ENCODE peak calls at places on chromosomes 1 and 21, in ten cellular contexts. One of them, this sample, is unnamed.

GRCh38 chr1:53558916-53559315 is 99.7 kb downstream of the DMRTB1 start:
- DNase-seq in neural crest cell: no peak
- DNase-seq in left lung: no peak
- DNase-seq in astrocyte of the spinal cord: no peak
- DNase-seq in heart right ventricle: no peak
- DNase-seq in prostate gland: no peak
- DNase-seq in gastrocnemius medialis: no peak
- DNase-seq in fibroblast of lung: no peak
- DNase-seq in AG10803: no peak
- DNase-seq in CD8-positive, alpha-beta T cell: no peak
- DNase-seq in this sample: peak

GRCh38 chr1:244322791-244323521 is 128.8 kb downstream of the ADSS2 start:
- DNase-seq in AG10803: peak
- DNase-seq in heart right ventricle: no peak
- DNase-seq in neural crest cell: no peak
- DNase-seq in astrocyte of the spinal cord: peak
- DNase-seq in prostate gland: peak
- DNase-seq in left lung: peak
- DNase-seq in gastrocnemius medialis: peak
- DNase-seq in CD8-positive, alpha-beta T cell: peak
- DNase-seq in fibroblast of lung: peak
- DNase-seq in this sample: peak

GRCh38 chr1:36401602-36402517 is 4.2 kb upstream of the LSM10 start:
- DNase-seq in astrocyte of the spinal cord: no peak
- DNase-seq in fibroblast of lung: no peak
- DNase-seq in left lung: no peak
- DNase-seq in prostate gland: no peak
- DNase-seq in heart right ventricle: no peak
- DNase-seq in CD8-positive, alpha-beta T cell: no peak
- DNase-seq in gastrocnemius medialis: no peak
- DNase-seq in AG10803: no peak
- DNase-seq in neural crest cell: no peak
- DNase-seq in this sample: no peak

GRCh38 chr1:23148084-23148483 is 20.6 kb downstream of the LUZP1 start:
- DNase-seq in neural crest cell: no peak
- DNase-seq in prostate gland: no peak
- DNase-seq in astrocyte of the spinal cord: no peak
- DNase-seq in fibroblast of lung: no peak
- DNase-seq in gastrocnemius medialis: no peak
- DNase-seq in CD8-positive, alpha-beta T cell: no peak
- DNase-seq in heart right ventricle: no peak
- DNase-seq in AG10803: no peak
- DNase-seq in left lung: no peak
- DNase-seq in this sample: no peak

GRCh38 chr1:219278288-219278687 is 104.6 kb downstream of the LYPLAL1 start:
- DNase-seq in gastrocnemius medialis: no peak
- DNase-seq in CD8-positive, alpha-beta T cell: no peak
- DNase-seq in left lung: no peak
- DNase-seq in fibroblast of lung: no peak
- DNase-seq in prostate gland: no peak
- DNase-seq in AG10803: no peak
- DNase-seq in neural crest cell: no peak
- DNase-seq in astrocyte of the spinal cord: no peak
- DNase-seq in heart right ventricle: no peak
- DNase-seq in this sample: no peak

GRCh38 chr1:156601122-156601830 is at the start of gene GPATCH4:
- DNase-seq in gastrocnemius medialis: peak
- DNase-seq in CD8-positive, alpha-beta T cell: peak
- DNase-seq in heart right ventricle: peak
- DNase-seq in astrocyte of the spinal cord: peak
- DNase-seq in neural crest cell: peak
- DNase-seq in left lung: peak
- DNase-seq in fibroblast of lung: peak
- DNase-seq in prostate gland: peak
- DNase-seq in AG10803: peak
- DNase-seq in this sample: peak

GRCh38 chr1:63921357-63921756 is 147.5 kb downstream of the ROR1 start:
- DNase-seq in gastrocnemius medialis: no peak
- DNase-seq in fibroblast of lung: no peak
- DNase-seq in CD8-positive, alpha-beta T cell: no peak
- DNase-seq in AG10803: no peak
- DNase-seq in left lung: no peak
- DNase-seq in astrocyte of the spinal cord: no peak
- DNase-seq in prostate gland: no peak
- DNase-seq in heart right ventricle: no peak
- DNase-seq in neural crest cell: no peak
- DNase-seq in this sample: no peak

GRCh38 chr1:32331549-32331948 is 4.5 kb downstream of the MARCKSL1 start:
- DNase-seq in prostate gland: no peak
- DNase-seq in fibroblast of lung: no peak
- DNase-seq in AG10803: no peak
- DNase-seq in left lung: no peak
- DNase-seq in neural crest cell: no peak
- DNase-seq in CD8-positive, alpha-beta T cell: no peak
- DNase-seq in astrocyte of the spinal cord: no peak
- DNase-seq in gastrocnemius medialis: no peak
- DNase-seq in heart right ventricle: no peak
- DNase-seq in this sample: no peak

GRCh38 chr1:202966006-202966904 is 802 bp downstream of the CYB5R1 start:
- DNase-seq in CD8-positive, alpha-beta T cell: peak
- DNase-seq in AG10803: no peak
- DNase-seq in astrocyte of the spinal cord: peak
- DNase-seq in fibroblast of lung: no peak
- DNase-seq in gastrocnemius medialis: peak
- DNase-seq in prostate gland: peak
- DNase-seq in left lung: no peak
- DNase-seq in neural crest cell: no peak
- DNase-seq in heart right ventricle: no peak
- DNase-seq in this sample: no peak

GRCh38 chr1:43530483-43531452 is at the start of gene PTPRF:
- DNase-seq in heart right ventricle: peak
- DNase-seq in gastrocnemius medialis: no peak
- DNase-seq in neural crest cell: peak
- DNase-seq in prostate gland: peak
- DNase-seq in left lung: peak
- DNase-seq in fibroblast of lung: peak
- DNase-seq in AG10803: peak
- DNase-seq in astrocyte of the spinal cord: no peak
- DNase-seq in CD8-positive, alpha-beta T cell: peak
- DNase-seq in this sample: no peak

GRCh38 chr1:86068126-86068805 is 88.3 kb downstream of the COL24A1 start:
- DNase-seq in astrocyte of the spinal cord: peak
- DNase-seq in AG10803: peak
- DNase-seq in fibroblast of lung: peak
- DNase-seq in neural crest cell: no peak
- DNase-seq in gastrocnemius medialis: no peak
- DNase-seq in CD8-positive, alpha-beta T cell: no peak
- DNase-seq in left lung: no peak
- DNase-seq in heart right ventricle: no peak
- DNase-seq in prostate gland: no peak
- DNase-seq in this sample: no peak

GRCh38 chr1:48047116-48047515 is 49.9 kb upstream of the TRABD2B start:
- DNase-seq in astrocyte of the spinal cord: no peak
- DNase-seq in left lung: no peak
- DNase-seq in neural crest cell: no peak
- DNase-seq in heart right ventricle: no peak
- DNase-seq in AG10803: no peak
- DNase-seq in gastrocnemius medialis: no peak
- DNase-seq in fibroblast of lung: no peak
- DNase-seq in CD8-positive, alpha-beta T cell: no peak
- DNase-seq in prostate gland: no peak
- DNase-seq in this sample: no peak

DNA sequence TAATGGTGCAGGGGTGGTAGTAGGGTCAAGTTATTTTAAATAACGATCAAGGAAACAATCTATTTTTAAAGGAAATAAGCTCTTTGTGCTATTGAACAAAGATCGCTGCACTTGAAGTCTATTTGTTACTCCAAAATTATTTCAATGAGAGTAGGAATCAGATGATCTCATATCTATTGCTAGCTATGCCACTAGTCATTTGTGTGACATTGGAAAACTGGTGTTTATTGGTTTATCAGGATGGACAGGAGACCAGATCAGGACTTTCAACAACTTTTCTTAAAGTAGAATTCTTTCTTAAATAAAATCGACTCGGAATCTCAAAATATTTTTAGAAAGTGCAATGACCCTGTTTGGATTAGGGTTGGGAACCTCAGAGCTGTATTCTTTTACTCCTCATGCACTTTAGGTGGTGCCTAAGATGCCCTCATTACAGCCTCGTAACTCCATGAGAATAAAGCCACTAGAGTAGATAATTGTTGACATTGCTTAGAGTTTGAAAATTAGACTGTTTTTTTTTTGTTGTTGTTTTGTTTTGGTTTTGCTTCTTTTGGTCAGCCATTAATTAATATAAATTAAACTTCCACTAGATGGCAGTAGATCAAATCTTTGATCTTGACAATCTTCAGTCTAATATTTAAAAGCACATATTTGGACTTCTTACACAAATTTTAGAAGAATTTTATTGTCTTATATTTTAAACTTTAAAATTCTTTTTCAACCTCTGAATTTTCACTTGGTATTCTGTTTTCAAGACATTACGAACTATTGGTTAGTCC is 352.4 kb downstream of the USP25 start:
- DNase-seq in CD8-positive, alpha-beta T cell: no peak
- DNase-seq in heart right ventricle: no peak
- DNase-seq in fibroblast of lung: peak
- DNase-seq in left lung: no peak
- DNase-seq in astrocyte of the spinal cord: peak
- DNase-seq in neural crest cell: no peak
- DNase-seq in gastrocnemius medialis: no peak
- DNase-seq in prostate gland: no peak
- DNase-seq in AG10803: peak
- DNase-seq in this sample: no peak
- TF ChIP-seq CTCF in CD8-positive, alpha-beta T cell: no peak
- TF ChIP-seq CTCF in heart right ventricle: peak
- TF ChIP-seq CTCF in fibroblast of lung: no peak
- TF ChIP-seq CTCF in left lung: peak
- TF ChIP-seq CTCF in astrocyte of the spinal cord: peak
- TF ChIP-seq CTCF in neural crest cell: peak
- TF ChIP-seq CTCF in gastrocnemius medialis: peak
- TF ChIP-seq CTCF in prostate gland: peak
- TF ChIP-seq CTCF in AG10803: peak
- TF ChIP-seq CTCF in this sample: peak

GRCh38 chr1:92840600-92840999 is 8.8 kb downstream of the RPL5 start:
- DNase-seq in fibroblast of lung: no peak
- DNase-seq in AG10803: no peak
- DNase-seq in neural crest cell: no peak
- DNase-seq in heart right ventricle: no peak
- DNase-seq in CD8-positive, alpha-beta T cell: no peak
- DNase-seq in astrocyte of the spinal cord: no peak
- DNase-seq in prostate gland: no peak
- DNase-seq in gastrocnemius medialis: no peak
- DNase-seq in left lung: no peak
- DNase-seq in this sample: no peak

GRCh38 chr1:92843429-92844352 is 11.9 kb downstream of the RPL5 start:
- DNase-seq in fibroblast of lung: no peak
- DNase-seq in neural crest cell: no peak
- DNase-seq in gastrocnemius medialis: no peak
- DNase-seq in prostate gland: no peak
- DNase-seq in AG10803: no peak
- DNase-seq in heart right ventricle: no peak
- DNase-seq in astrocyte of the spinal cord: no peak
- DNase-seq in CD8-positive, alpha-beta T cell: no peak
- DNase-seq in left lung: no peak
- DNase-seq in this sample: no peak

GRCh38 chr1:92842082-92843045 is 10.5 kb downstream of the RPL5 start:
- DNase-seq in left lung: no peak
- DNase-seq in fibroblast of lung: no peak
- DNase-seq in heart right ventricle: no peak
- DNase-seq in CD8-positive, alpha-beta T cell: no peak
- DNase-seq in AG10803: no peak
- DNase-seq in neural crest cell: no peak
- DNase-seq in astrocyte of the spinal cord: no peak
- DNase-seq in prostate gland: no peak
- DNase-seq in gastrocnemius medialis: no peak
- DNase-seq in this sample: no peak

GRCh38 chr1:92844439-92844838 is 12.6 kb downstream of the RPL5 start:
- DNase-seq in neural crest cell: no peak
- DNase-seq in heart right ventricle: no peak
- DNase-seq in prostate gland: no peak
- DNase-seq in gastrocnemius medialis: no peak
- DNase-seq in AG10803: no peak
- DNase-seq in astrocyte of the spinal cord: no peak
- DNase-seq in fibroblast of lung: no peak
- DNase-seq in left lung: no peak
- DNase-seq in CD8-positive, alpha-beta T cell: no peak
- DNase-seq in this sample: no peak

GRCh38 chr1:92843046-92843423 is 11.2 kb downstream of the RPL5 start:
- DNase-seq in left lung: no peak
- DNase-seq in CD8-positive, alpha-beta T cell: no peak
- DNase-seq in prostate gland: no peak
- DNase-seq in fibroblast of lung: no peak
- DNase-seq in heart right ventricle: no peak
- DNase-seq in gastrocnemius medialis: no peak
- DNase-seq in astrocyte of the spinal cord: no peak
- DNase-seq in AG10803: no peak
- DNase-seq in neural crest cell: no peak
- DNase-seq in this sample: no peak
- TF ChIP-seq CTCF in left lung: no peak
- TF ChIP-seq CTCF in CD8-positive, alpha-beta T cell: no peak
- TF ChIP-seq CTCF in prostate gland: no peak
- TF ChIP-seq CTCF in fibroblast of lung: no peak
- TF ChIP-seq CTCF in heart right ventricle: no peak
- TF ChIP-seq CTCF in gastrocnemius medialis: no peak
- TF ChIP-seq CTCF in astrocyte of the spinal cord: no peak
- TF ChIP-seq CTCF in AG10803: no peak
- TF ChIP-seq CTCF in neural crest cell: no peak
- TF ChIP-seq CTCF in this sample: no peak

GRCh38 chr1:162276493-162276892 is 100.2 kb downstream of the SPATA46 start:
- DNase-seq in AG10803: peak
- DNase-seq in neural crest cell: no peak
- DNase-seq in prostate gland: peak
- DNase-seq in fibroblast of lung: peak
- DNase-seq in CD8-positive, alpha-beta T cell: no peak
- DNase-seq in astrocyte of the spinal cord: peak
- DNase-seq in gastrocnemius medialis: no peak
- DNase-seq in left lung: no peak
- DNase-seq in heart right ventricle: no peak
- DNase-seq in this sample: no peak
- TF ChIP-seq CTCF in AG10803: peak
- TF ChIP-seq CTCF in neural crest cell: peak
- TF ChIP-seq CTCF in prostate gland: peak
- TF ChIP-seq CTCF in fibroblast of lung: peak
- TF ChIP-seq CTCF in CD8-positive, alpha-beta T cell: no peak
- TF ChIP-seq CTCF in astrocyte of the spinal cord: peak
- TF ChIP-seq CTCF in gastrocnemius medialis: no peak
- TF ChIP-seq CTCF in left lung: no peak
- TF ChIP-seq CTCF in heart right ventricle: peak
- TF ChIP-seq CTCF in this sample: peak

DNA sequence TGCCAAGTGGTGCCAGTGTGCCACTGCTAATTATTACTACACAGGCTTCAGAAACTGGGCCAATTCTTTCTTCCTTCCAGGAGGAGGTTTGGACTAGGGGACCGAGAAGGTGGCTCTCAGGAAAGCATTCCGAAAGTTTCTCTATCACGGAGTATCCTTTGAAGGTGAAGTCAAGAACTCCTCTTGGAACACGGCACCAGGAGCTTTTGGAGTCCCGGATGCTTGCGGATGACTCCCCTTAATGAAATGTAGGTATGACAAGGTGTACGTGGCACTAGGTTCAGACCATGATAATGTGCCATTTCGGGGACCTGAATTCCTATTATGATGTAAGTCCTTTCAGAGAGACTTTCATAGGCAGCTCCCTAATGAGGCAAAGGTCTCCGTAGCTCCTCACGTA is 634.1 kb downstream of the KIF26B start:
- DNase-seq in neural crest cell: no peak
- DNase-seq in prostate gland: no peak
- DNase-seq in CD8-positive, alpha-beta T cell: no peak
- DNase-seq in fibroblast of lung: no peak
- DNase-seq in AG10803: no peak
- DNase-seq in astrocyte of the spinal cord: no peak
- DNase-seq in left lung: no peak
- DNase-seq in gastrocnemius medialis: no peak
- DNase-seq in heart right ventricle: no peak
- DNase-seq in this sample: no peak
- TF ChIP-seq CTCF in neural crest cell: no peak
- TF ChIP-seq CTCF in prostate gland: no peak
- TF ChIP-seq CTCF in CD8-positive, alpha-beta T cell: no peak
- TF ChIP-seq CTCF in fibroblast of lung: no peak
- TF ChIP-seq CTCF in AG10803: no peak
- TF ChIP-seq CTCF in astrocyte of the spinal cord: no peak
- TF ChIP-seq CTCF in left lung: no peak
- TF ChIP-seq CTCF in gastrocnemius medialis: no peak
- TF ChIP-seq CTCF in heart right ventricle: no peak
- TF ChIP-seq CTCF in this sample: no peak

This sample was measured in CD14-positive monocyte.